ENCODE peak calls at places on chromosomes 1 and 21, in nine cellular contexts. One of them, this sample, is unnamed.

GRCh38 chr1:203771901-203772301 is 6.9 kb downstream of the LAX1 start:
- DNase-seq in epithelial cell of esophagus: no peak
- DNase-seq in endothelial cell of umbilical vein: no peak
- DNase-seq in brain microvascular endothelial cell: peak; percentile 23
- DNase-seq in spleen: no peak
- DNase-seq in A549: no peak
- DNase-seq in psoas muscle: peak; percentile 77
- DNase-seq in colonic mucosa: no peak
- DNase-seq in prostate gland: no peak
- DNase-seq in this sample: no peak

GRCh38 chr1:109307363-109308021 is 681 bp upstream of the MYBPHL start:
- DNase-seq in epithelial cell of esophagus: no peak
- DNase-seq in endothelial cell of umbilical vein: no peak
- DNase-seq in brain microvascular endothelial cell: no peak
- DNase-seq in spleen: no peak
- DNase-seq in A549: no peak
- DNase-seq in psoas muscle: peak; percentile 76
- DNase-seq in colonic mucosa: no peak
- DNase-seq in prostate gland: no peak
- DNase-seq in this sample: no peak

GRCh38 chr1:204409878-204410763 is 1.5 kb downstream of the PPP1R15B start:
- DNase-seq in epithelial cell of esophagus: no peak
- DNase-seq in endothelial cell of umbilical vein: no peak
- DNase-seq in brain microvascular endothelial cell: peak; percentile 13
- DNase-seq in spleen: no peak
- DNase-seq in A549: no peak
- DNase-seq in psoas muscle: no peak
- DNase-seq in colonic mucosa: peak; percentile 30
- DNase-seq in prostate gland: no peak
- DNase-seq in this sample: peak; percentile 11

GRCh38 chr1:241990040-241990439 is 8.9 kb downstream of the MAP1LC3C start:
- DNase-seq in epithelial cell of esophagus: peak; percentile 7
- DNase-seq in endothelial cell of umbilical vein: no peak
- DNase-seq in brain microvascular endothelial cell: peak; percentile 83
- DNase-seq in spleen: no peak
- DNase-seq in A549: peak; percentile 88
- DNase-seq in psoas muscle: peak; percentile 89
- DNase-seq in colonic mucosa: peak; percentile 68
- DNase-seq in prostate gland: no peak
- DNase-seq in this sample: peak; percentile 70

GRCh38 chr1:203671808-203672207 is 45.2 kb downstream of the ATP2B4 start:
- DNase-seq in epithelial cell of esophagus: no peak
- DNase-seq in endothelial cell of umbilical vein: no peak
- DNase-seq in brain microvascular endothelial cell: no peak
- DNase-seq in spleen: no peak
- DNase-seq in A549: no peak
- DNase-seq in psoas muscle: no peak
- DNase-seq in colonic mucosa: no peak
- DNase-seq in prostate gland: no peak
- DNase-seq in this sample: no peak

GRCh38 chr1:238991730-238992490 is 394.5 kb upstream of the CHRM3 start:
- DNase-seq in epithelial cell of esophagus: no peak
- DNase-seq in endothelial cell of umbilical vein: no peak
- DNase-seq in brain microvascular endothelial cell: no peak
- DNase-seq in spleen: no peak
- DNase-seq in A549: no peak
- DNase-seq in psoas muscle: no peak
- DNase-seq in colonic mucosa: no peak
- DNase-seq in prostate gland: no peak
- DNase-seq in this sample: no peak

GRCh38 chr1:245153081-245153644 is 1.6 kb upstream of the KIF26B start:
- DNase-seq in epithelial cell of esophagus: peak; percentile 78
- DNase-seq in endothelial cell of umbilical vein: peak; percentile 84
- DNase-seq in brain microvascular endothelial cell: peak; percentile 73
- DNase-seq in spleen: peak; percentile 84
- DNase-seq in A549: peak; percentile 77
- DNase-seq in psoas muscle: peak; percentile 66
- DNase-seq in colonic mucosa: peak; percentile 64
- DNase-seq in prostate gland: peak; percentile 59
- DNase-seq in this sample: peak; percentile 45

GRCh38 chr21:16509466-16509865 is 779.7 kb downstream of the USP25 start:
- DNase-seq in epithelial cell of esophagus: no peak
- DNase-seq in endothelial cell of umbilical vein: no peak
- DNase-seq in brain microvascular endothelial cell: no peak
- DNase-seq in spleen: no peak
- DNase-seq in A549: no peak
- DNase-seq in psoas muscle: no peak
- DNase-seq in colonic mucosa: no peak
- DNase-seq in prostate gland: no peak
- DNase-seq in this sample: no peak

GRCh38 chr1:117575586-117576225 is 30.1 kb upstream of the TENT5C start:
- DNase-seq in epithelial cell of esophagus: no peak
- DNase-seq in endothelial cell of umbilical vein: no peak
- DNase-seq in brain microvascular endothelial cell: no peak
- DNase-seq in spleen: peak; percentile 74
- DNase-seq in A549: no peak
- DNase-seq in psoas muscle: no peak
- DNase-seq in colonic mucosa: no peak
- DNase-seq in prostate gland: no peak
- DNase-seq in this sample: no peak

GRCh38 chr1:115727706-115728249 is 40.7 kb downstream of the CASQ2 start:
- DNase-seq in epithelial cell of esophagus: peak; percentile 88
- DNase-seq in endothelial cell of umbilical vein: no peak
- DNase-seq in brain microvascular endothelial cell: peak; percentile 95
- DNase-seq in spleen: no peak
- DNase-seq in A549: peak; percentile 1
- DNase-seq in psoas muscle: peak; percentile 73
- DNase-seq in colonic mucosa: peak; percentile 51
- DNase-seq in prostate gland: no peak
- DNase-seq in this sample: peak; percentile 95

GRCh38 chr1:109151146-109151545 is 37.2 kb downstream of the ELAPOR1 start:
- DNase-seq in epithelial cell of esophagus: peak; percentile 60
- DNase-seq in endothelial cell of umbilical vein: peak; percentile 57
- DNase-seq in brain microvascular endothelial cell: peak; percentile 60
- DNase-seq in spleen: no peak
- DNase-seq in A549: peak; percentile 39
- DNase-seq in psoas muscle: no peak
- DNase-seq in colonic mucosa: peak; percentile 73
- DNase-seq in prostate gland: peak; percentile 27
- DNase-seq in this sample: no peak

GRCh38 chr1:4107291-4107690 is 207.2 kb upstream of the C1orf174 start:
- DNase-seq in epithelial cell of esophagus: no peak
- DNase-seq in endothelial cell of umbilical vein: no peak
- DNase-seq in brain microvascular endothelial cell: no peak
- DNase-seq in spleen: peak; percentile 44
- DNase-seq in A549: no peak
- DNase-seq in psoas muscle: no peak
- DNase-seq in colonic mucosa: no peak
- DNase-seq in prostate gland: no peak
- DNase-seq in this sample: no peak

GRCh38 chr1:2623571-2624337 is 9.1 kb downstream of the MMEL1 start:
- DNase-seq in epithelial cell of esophagus: no peak
- DNase-seq in endothelial cell of umbilical vein: no peak
- DNase-seq in brain microvascular endothelial cell: no peak
- DNase-seq in spleen: peak; percentile 36
- DNase-seq in A549: no peak
- DNase-seq in psoas muscle: no peak
- DNase-seq in colonic mucosa: no peak
- DNase-seq in prostate gland: no peak
- DNase-seq in this sample: peak; percentile 53

GRCh38 chr21:33127154-33127893 is 57.4 kb downstream of the OLIG1 start:
- DNase-seq in epithelial cell of esophagus: peak; percentile 58
- DNase-seq in endothelial cell of umbilical vein: peak; percentile 70
- DNase-seq in brain microvascular endothelial cell: peak; percentile 47
- DNase-seq in spleen: peak; percentile 84
- DNase-seq in A549: peak; percentile 59
- DNase-seq in psoas muscle: peak; percentile 80
- DNase-seq in colonic mucosa: peak; percentile 61
- DNase-seq in prostate gland: peak; percentile 64
- DNase-seq in this sample: peak; percentile 41
- TF ChIP-seq CTCF in epithelial cell of esophagus: peak; percentile 63
- TF ChIP-seq CTCF in endothelial cell of umbilical vein: peak; percentile 88
- TF ChIP-seq CTCF in brain microvascular endothelial cell: peak; percentile 95
- TF ChIP-seq CTCF in spleen: peak; percentile 52
- TF ChIP-seq CTCF in A549: peak; percentile 78
- TF ChIP-seq CTCF in psoas muscle: peak; percentile 75
- TF ChIP-seq CTCF in colonic mucosa: peak; percentile 56
- TF ChIP-seq CTCF in prostate gland: peak; percentile 60
- TF ChIP-seq CTCF in this sample: no peak

GRCh38 chr1:192737311-192737710 is 71.5 kb upstream of the RGS2 start:
- DNase-seq in epithelial cell of esophagus: no peak
- DNase-seq in endothelial cell of umbilical vein: no peak
- DNase-seq in brain microvascular endothelial cell: no peak
- DNase-seq in spleen: no peak
- DNase-seq in A549: no peak
- DNase-seq in psoas muscle: no peak
- DNase-seq in colonic mucosa: no peak
- DNase-seq in prostate gland: no peak
- DNase-seq in this sample: no peak

GRCh38 chr1:192741095-192741494 is 67.7 kb upstream of the RGS2 start:
- DNase-seq in epithelial cell of esophagus: no peak
- DNase-seq in endothelial cell of umbilical vein: no peak
- DNase-seq in brain microvascular endothelial cell: no peak
- DNase-seq in spleen: no peak
- DNase-seq in A549: no peak
- DNase-seq in psoas muscle: no peak
- DNase-seq in colonic mucosa: no peak
- DNase-seq in prostate gland: no peak
- DNase-seq in this sample: no peak

GRCh38 chr1:192735298-192735697 is 73.5 kb upstream of the RGS2 start:
- DNase-seq in epithelial cell of esophagus: no peak
- DNase-seq in endothelial cell of umbilical vein: no peak
- DNase-seq in brain microvascular endothelial cell: no peak
- DNase-seq in spleen: no peak
- DNase-seq in A549: no peak
- DNase-seq in psoas muscle: no peak
- DNase-seq in colonic mucosa: no peak
- DNase-seq in prostate gland: no peak
- DNase-seq in this sample: no peak

GRCh38 chr1:192740214-192740613 is 68.6 kb upstream of the RGS2 start:
- DNase-seq in epithelial cell of esophagus: no peak
- DNase-seq in endothelial cell of umbilical vein: no peak
- DNase-seq in brain microvascular endothelial cell: no peak
- DNase-seq in spleen: no peak
- DNase-seq in A549: no peak
- DNase-seq in psoas muscle: no peak
- DNase-seq in colonic mucosa: no peak
- DNase-seq in prostate gland: no peak
- DNase-seq in this sample: no peak

DNA sequence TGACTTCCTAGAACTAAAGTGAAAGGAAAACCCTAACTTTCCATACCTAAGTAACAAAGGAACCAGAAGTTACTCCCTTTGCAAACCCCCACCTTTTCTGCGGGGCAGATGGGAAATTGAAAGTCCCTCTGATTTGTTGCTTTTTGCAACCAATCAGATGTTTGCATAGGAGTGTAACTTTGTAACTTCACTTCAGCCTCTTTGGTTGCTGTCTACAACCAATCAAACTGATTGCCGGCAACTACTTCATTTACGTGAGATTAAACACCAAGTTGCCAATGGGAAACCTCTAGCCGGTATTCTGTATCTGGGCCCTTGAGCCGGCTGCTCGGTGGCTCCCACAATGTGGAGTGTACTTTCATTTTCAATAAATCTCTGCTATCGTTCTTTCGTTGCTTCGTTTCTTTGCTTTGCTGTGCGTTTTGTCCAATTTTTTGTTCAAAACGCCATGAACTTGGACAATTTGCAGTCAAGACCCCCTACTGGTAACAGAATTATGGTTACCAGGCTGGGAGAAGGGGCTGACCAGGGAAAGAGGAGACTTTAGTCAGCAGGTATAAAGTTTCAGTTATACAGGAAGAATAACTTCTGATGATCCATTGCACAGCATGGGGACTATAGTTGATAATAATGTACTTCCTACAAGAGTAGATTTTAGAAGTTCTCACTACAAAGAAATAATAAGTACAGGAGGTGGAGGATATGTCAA is 69.2 kb upstream of the RGS2 start:
- DNase-seq in epithelial cell of esophagus: no peak
- DNase-seq in endothelial cell of umbilical vein: no peak
- DNase-seq in brain microvascular endothelial cell: no peak
- DNase-seq in spleen: no peak
- DNase-seq in A549: no peak
- DNase-seq in psoas muscle: no peak
- DNase-seq in colonic mucosa: no peak
- DNase-seq in prostate gland: no peak
- DNase-seq in this sample: no peak
- H3K4me3 ChIP-seq in epithelial cell of esophagus: no peak overlapping the region
- H3K4me3 ChIP-seq in endothelial cell of umbilical vein: no peak overlapping the region
- H3K4me3 ChIP-seq in brain microvascular endothelial cell: no peak overlapping the region
- H3K4me3 ChIP-seq in spleen: no peak overlapping the region
- H3K4me3 ChIP-seq in A549: no peak overlapping the region
- H3K4me3 ChIP-seq in psoas muscle: no peak overlapping the region
- H3K4me3 ChIP-seq in colonic mucosa: no peak overlapping the region
- H3K4me3 ChIP-seq in prostate gland: no peak overlapping the region
- H3K4me3 ChIP-seq in this sample: no peak overlapping the region

DNA sequence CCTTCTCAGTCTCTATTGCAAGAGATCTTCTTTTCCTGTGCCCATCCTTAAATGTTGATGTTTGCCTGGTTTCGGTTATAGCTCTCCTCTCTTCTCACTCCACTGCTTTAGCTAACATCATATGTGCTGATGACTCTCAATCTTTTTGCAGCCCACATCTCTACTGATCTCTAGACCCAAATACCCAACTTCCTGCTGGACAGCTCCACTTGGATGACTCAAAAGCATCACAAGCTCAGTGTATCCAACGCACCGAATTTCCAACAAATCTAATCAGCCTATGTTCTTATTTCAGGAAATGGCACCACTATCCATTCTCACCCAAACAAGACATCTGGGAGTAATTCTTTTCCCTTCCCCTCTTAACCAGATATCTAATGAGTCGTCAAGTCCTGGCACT is 79.1 kb upstream of the ARTN start:
- DNase-seq in epithelial cell of esophagus: no peak
- DNase-seq in endothelial cell of umbilical vein: no peak
- DNase-seq in brain microvascular endothelial cell: no peak
- DNase-seq in spleen: no peak
- DNase-seq in A549: no peak
- DNase-seq in psoas muscle: no peak
- DNase-seq in colonic mucosa: no peak
- DNase-seq in prostate gland: no peak
- DNase-seq in this sample: no peak
- TF ChIP-seq CTCF in epithelial cell of esophagus: no peak
- TF ChIP-seq CTCF in endothelial cell of umbilical vein: no peak
- TF ChIP-seq CTCF in brain microvascular endothelial cell: no peak
- TF ChIP-seq CTCF in spleen: no peak
- TF ChIP-seq CTCF in A549: no peak
- TF ChIP-seq CTCF in psoas muscle: no peak
- TF ChIP-seq CTCF in colonic mucosa: no peak
- TF ChIP-seq CTCF in prostate gland: no peak
- TF ChIP-seq CTCF in this sample: no peak

DNA sequence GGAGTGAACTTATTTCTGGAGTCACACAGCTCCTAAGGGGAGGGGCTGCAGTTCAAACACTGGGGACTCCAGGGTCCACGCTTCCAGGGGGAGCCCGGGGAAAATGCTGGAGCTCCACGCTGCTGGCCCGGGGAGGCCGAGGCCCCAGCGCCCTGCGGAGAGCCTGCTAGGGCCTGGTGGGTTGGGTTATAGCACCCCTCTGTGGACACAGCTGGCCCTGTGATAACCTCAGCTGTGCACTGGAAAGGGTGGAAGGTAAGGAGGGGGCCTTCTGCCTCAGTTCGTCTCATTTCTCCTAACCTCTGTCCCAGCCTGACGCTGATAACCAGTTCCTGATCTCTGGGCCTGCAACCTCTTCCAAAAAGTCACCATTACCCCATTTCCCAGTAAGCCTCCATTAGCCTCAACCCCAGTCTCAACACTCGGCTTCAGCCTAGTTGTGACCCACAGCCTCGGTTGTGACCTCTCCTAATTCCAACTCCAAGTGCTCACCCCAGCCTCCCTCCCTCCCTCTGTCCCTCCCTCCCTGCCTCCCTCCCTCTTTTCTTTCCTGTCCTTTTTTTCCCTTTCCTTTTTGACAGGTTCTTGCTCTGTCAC is 7.1 kb downstream of the NBL1 start:
- DNase-seq in epithelial cell of esophagus: peak; percentile 43
- DNase-seq in endothelial cell of umbilical vein: peak; percentile 49
- DNase-seq in brain microvascular endothelial cell: peak; percentile 43
- DNase-seq in spleen: no peak
- DNase-seq in A549: peak; percentile 46
- DNase-seq in psoas muscle: peak; percentile 79
- DNase-seq in colonic mucosa: no peak
- DNase-seq in prostate gland: peak; percentile 40
- DNase-seq in this sample: no peak
- H3K4me3 ChIP-seq in epithelial cell of esophagus: no peak overlapping the region
- H3K4me3 ChIP-seq in endothelial cell of umbilical vein: no peak overlapping the region
- H3K4me3 ChIP-seq in brain microvascular endothelial cell: no peak overlapping the region
- H3K4me3 ChIP-seq in spleen: no peak overlapping the region
- H3K4me3 ChIP-seq in A549: no peak overlapping the region
- H3K4me3 ChIP-seq in psoas muscle: peak overlapping the region; percentile 18
- H3K4me3 ChIP-seq in colonic mucosa: no peak overlapping the region
- H3K4me3 ChIP-seq in prostate gland: no peak overlapping the region
- H3K4me3 ChIP-seq in this sample: no peak overlapping the region

This sample was measured in lower leg skin.